ENCODE peak calls at places on chromosomes 2 and 18, in ten cellular contexts. V is cardiac muscle cell; D is IMR-90; H is uterus; Z is esophagus squamous epithelium; C is lung; S is colonic mucosa; O is mammary epithelial cell; N is effector memory CD4-positive, alpha-beta T cell; P is left lung. U is an unnamed sample. For H3K4me1, the result is how much of the 10 kb centered on the place peaks cover.

GRCh38 chr2:73981081-73981968 is 3.4 kb upstream of the TET3 start:
- DNase-seq in N (no peak), S (peak), C (no peak), O (peak), P (peak), Z (no peak), D (no peak), H (no peak), V (peak), U (no peak)

GRCh38 chr2:149492923-149493322 is 94.7 kb downstream of the MMADHC start:
- DNase-seq in N (no peak), P (no peak), D (no peak), S (no peak), Z (no peak), C (no peak), H (no peak), V (no peak), O (no peak), U (no peak)

GRCh38 chr2:236968101-236968886 is 117.4 kb upstream of the COPS8 start:
- DNase-seq in V (no peak), Z (no peak), S (peak), D (no peak), C (no peak), O (no peak), N (no peak), P (no peak), H (no peak), U (no peak)

GRCh38 chr2:236240228-236240990 is 23.8 kb downstream of the ASB18 start:
- DNase-seq in D (peak), H (no peak), O (no peak), P (no peak), Z (no peak), C (no peak), V (no peak), S (no peak), N (no peak), U (peak)

GRCh38 chr2:162890690-162891311 is 52.2 kb upstream of the KCNH7 start:
- DNase-seq in S (no peak), D (peak), V (peak), P (no peak), N (no peak), C (no peak), O (peak), Z (no peak), H (no peak), U (no peak)

GRCh38 chr18:59705145-59705544 is 7.9 kb upstream of the CCBE1 start:
- DNase-seq in O (no peak), P (no peak), D (peak), C (no peak), H (no peak), V (no peak), Z (no peak), N (no peak), S (no peak), U (no peak)

GRCh38 chr2:70854416-70854815 is 18.8 kb upstream of the CD207 start:
- DNase-seq in H (no peak), C (no peak), P (no peak), O (no peak), N (no peak), D (no peak), S (no peak), Z (no peak), V (no peak), U (no peak)

GRCh38 chr2:30325542-30326328 is 94.4 kb downstream of the LBH start:
- DNase-seq in V (no peak), D (no peak), N (no peak), S (no peak), H (no peak), P (no peak), Z (no peak), C (no peak), O (no peak), U (no peak)

GRCh38 chr18:8474661-8475060 is 134.6 kb upstream of the RAB12 start:
- DNase-seq in N (no peak), S (no peak), P (no peak), Z (no peak), D (no peak), O (peak), C (no peak), H (no peak), V (no peak), U (no peak)

GRCh38 chr2:216491757-216492635 is 6.6 kb upstream of the RPL37A start:
- DNase-seq in Z (no peak), O (no peak), P (no peak), H (no peak), N (no peak), D (no peak), S (no peak), C (no peak), V (no peak), U (no peak)

GRCh38 chr2:216486708-216487107 is 11.9 kb upstream of the RPL37A start:
- DNase-seq in Z (no peak), C (no peak), V (no peak), P (no peak), H (no peak), D (no peak), O (no peak), N (no peak), S (no peak), U (no peak)

GRCh38 chr2:216485745-216486144 is 12.9 kb upstream of the RPL37A start:
- DNase-seq in H (no peak), N (no peak), D (no peak), Z (no peak), C (no peak), O (no peak), V (no peak), P (no peak), S (no peak), U (no peak)

GRCh38 chr2:216492951-216493685 is 5.5 kb upstream of the RPL37A start:
- DNase-seq in D (peak), C (no peak), Z (no peak), S (no peak), H (peak), N (no peak), O (peak), P (no peak), V (no peak), U (no peak)

GRCh38 chr2:216490061-216490460 is 8.6 kb upstream of the RPL37A start:
- DNase-seq in D (peak), C (no peak), Z (no peak), S (no peak), P (no peak), H (no peak), N (no peak), O (peak), V (no peak), U (no peak)
- H3K4me1 ChIP-seq in D (under half), C (under half), Z (under half), S (under half), P (under half), H (under half), N (under half), O (under half), V (under half), U (under half)

DNA sequence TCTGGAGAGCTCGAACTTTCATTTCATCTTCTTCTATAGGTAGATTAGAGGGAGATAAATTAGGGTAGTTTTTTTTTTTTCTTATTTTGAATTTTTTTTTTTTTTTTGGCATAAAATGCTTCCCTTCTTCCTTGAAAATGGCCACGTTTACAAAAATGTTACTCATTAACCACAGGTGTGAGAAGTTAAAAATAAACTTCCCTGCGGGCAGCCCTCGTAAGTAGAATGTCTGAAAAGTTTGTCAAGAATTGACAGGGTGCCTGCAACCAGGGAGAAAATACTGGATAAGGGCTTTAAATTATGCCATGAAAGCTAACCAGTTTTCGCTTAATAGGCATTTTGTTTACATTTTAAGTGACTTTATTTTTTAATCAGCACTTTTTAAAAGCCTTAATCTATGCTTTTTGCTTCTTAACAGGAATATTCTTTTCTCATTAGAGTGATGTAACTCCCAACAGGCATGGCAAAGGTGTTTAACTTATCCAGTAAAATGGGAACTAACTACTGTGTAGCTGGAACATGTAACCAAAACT is 4.2 kb upstream of the FN1 start:
- DNase-seq in P (no peak), N (no peak), D (no peak), S (no peak), Z (no peak), O (no peak), V (no peak), H (no peak), C (no peak), U (no peak)
- H3K27ac ChIP-seq in P (no peak), N (no peak), D (no peak), S (no peak), Z (no peak), O (no peak), V (no peak), H (no peak), C (no peak), U (no peak)

DNA sequence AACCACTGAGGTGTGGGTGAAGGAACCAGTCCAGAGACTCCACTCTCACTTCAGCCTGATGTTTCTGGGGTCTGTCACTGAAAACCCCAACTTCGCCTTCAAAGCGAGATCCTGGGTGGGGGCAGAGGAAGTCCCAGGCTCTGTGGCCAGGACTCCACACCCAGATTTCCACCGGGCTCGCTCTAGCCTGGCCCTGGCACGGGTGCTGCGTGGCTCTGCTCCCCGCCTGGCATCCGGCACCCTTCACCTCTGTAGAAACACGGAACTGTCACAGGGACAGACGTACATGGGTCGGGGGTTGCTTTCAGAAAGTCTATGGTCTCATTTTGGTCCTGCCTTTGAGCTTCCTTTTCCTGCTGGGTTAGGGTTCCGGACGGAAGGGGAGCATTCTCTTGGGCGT is 41.6 kb downstream of the ODC1 start:
- DNase-seq in D (no peak), Z (no peak), P (no peak), N (no peak), S (no peak), O (no peak), C (no peak), H (no peak), V (no peak), U (no peak)
- H3K4me1 ChIP-seq in D (under half), Z (half or more), P (under half), N (under half), S (under half), O (half or more), C (under half), H (under half), V (under half), U (half or more)

DNA sequence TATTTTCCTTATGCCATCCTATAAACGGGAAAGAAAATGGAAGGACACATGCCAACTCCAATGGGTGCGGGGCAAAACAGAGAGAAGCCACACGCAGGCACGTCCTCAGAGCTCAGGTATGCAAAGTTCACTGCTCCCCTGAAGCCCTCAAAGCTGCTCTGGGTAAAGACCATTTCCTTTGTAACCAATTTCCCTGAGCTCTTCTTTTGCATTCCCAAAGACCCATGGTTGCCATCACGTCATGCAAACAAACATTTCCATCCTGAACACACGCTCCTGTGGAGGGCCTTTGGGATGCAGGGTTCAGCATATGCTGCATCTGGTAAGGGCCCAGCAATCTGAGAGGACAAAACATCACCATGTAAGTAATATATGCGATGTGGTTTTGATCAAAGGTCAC is 69.4 kb downstream of the EMILIN2 start:
- DNase-seq in V (no peak), C (no peak), D (no peak), S (no peak), Z (no peak), N (no peak), H (no peak), O (no peak), P (no peak), U (no peak)
- H3K27ac ChIP-seq in V (peak), C (no peak), D (no peak), S (peak), Z (no peak), N (no peak), H (peak), O (no peak), P (peak), U (no peak)

GRCh38 chr2:213234641-213235040 is 49.6 kb upstream of the SPAG16 start:
- DNase-seq in D (no peak), Z (no peak), N (no peak), H (no peak), O (no peak), V (no peak), C (no peak), S (no peak), P (no peak), U (no peak)

GRCh38 chr2:213237787-213238186 is 46.5 kb upstream of the SPAG16 start:
- DNase-seq in S (no peak), P (no peak), N (no peak), C (no peak), Z (no peak), V (no peak), H (no peak), D (no peak), O (no peak), U (no peak)

GRCh38 chr2:213233438-213234330 is 50.6 kb upstream of the SPAG16 start:
- DNase-seq in P (no peak), H (no peak), C (no peak), D (no peak), S (no peak), N (no peak), O (no peak), V (no peak), Z (no peak), U (no peak)

GRCh38 chr2:213237251-213237650 is 47.0 kb upstream of the SPAG16 start:
- DNase-seq in N (no peak), D (peak), S (no peak), H (no peak), V (no peak), O (no peak), Z (no peak), P (no peak), C (no peak), U (no peak)

GRCh38 chr2:213235741-213236140 is 48.5 kb upstream of the SPAG16 start:
- DNase-seq in H (no peak), S (no peak), Z (no peak), N (no peak), O (no peak), C (no peak), D (no peak), V (no peak), P (no peak), U (no peak)
- H3K4me1 ChIP-seq in H (under half), S (under half), Z (under half), N (under half), O (under half), C (under half), D (under half), V (under half), P (under half), U (under half)

GRCh38 chr2:20618886-20619521 is 31.9 kb downstream of the HS1BP3 start:
- DNase-seq in H (peak), Z (no peak), O (no peak), V (no peak), D (no peak), N (no peak), C (no peak), P (peak), S (no peak), U (peak)
- H3K27ac ChIP-seq in H (peak), Z (peak), O (no peak), V (peak), D (peak), N (no peak), C (peak), P (peak), S (peak), U (peak)

DNA sequence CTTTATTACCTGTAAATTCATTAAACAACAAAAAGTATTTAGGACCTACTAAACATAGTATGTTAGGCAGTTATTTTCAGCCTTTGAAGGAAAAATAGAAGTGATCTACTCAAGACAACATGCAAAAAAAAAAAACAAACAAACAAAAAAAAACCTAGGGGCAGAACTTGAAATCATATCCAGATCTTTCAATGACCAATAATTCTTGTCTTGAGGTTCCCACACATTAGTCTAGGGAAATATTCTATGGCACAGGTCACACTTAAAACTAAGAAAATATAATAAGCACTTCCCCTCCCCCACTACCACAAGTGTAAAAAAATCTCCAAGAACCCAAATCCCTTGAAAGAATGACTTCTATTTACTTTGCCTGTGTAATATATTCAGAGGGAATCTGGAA is 3.6 kb downstream of the PELI1 start:
- DNase-seq in V (no peak), Z (no peak), P (no peak), N (no peak), S (no peak), C (no peak), D (no peak), O (no peak), H (no peak), U (no peak)
- H3K4me1 ChIP-seq in V (under half), Z (half or more), P (under half), N (under half), S (under half), C (under half), D (under half), O (under half), H (under half), U (half or more)